ENCODE peak calls at places on chromosomes 3 and 15, in nine cellular contexts. T is pancreas, L is OCI-LY7, O is neural progenitor cell, J is adrenal gland, M is psoas muscle, Z is tibial artery, I is heart right ventricle, H is cardiac muscle cell. W is an unnamed sample. For H3K4me1 and H3K36me3, the result is how much of the 10 kb centered on the place peaks cover.

GRCh38 chr3:116059421-116060096 is 385.7 kb downstream of the LSAMP start:
- DNase-seq in T (no peak), O (peak), J (peak), H (peak), M (no peak), Z (no peak), I (no peak), L (no peak), W (no peak)

GRCh38 chr15:69677403-69677802 is 224.8 kb downstream of the RPLP1 start:
- DNase-seq in O (no peak), L (no peak), I (no peak), J (no peak), T (no peak), H (no peak), M (no peak), Z (no peak), W (no peak)

GRCh38 chr3:172223870-172224269 is 184.5 kb downstream of the FNDC3B start:
- DNase-seq in O (no peak), Z (no peak), H (no peak), L (no peak), M (no peak), J (no peak), I (no peak), T (no peak), W (no peak)

GRCh38 chr3:189637755-189638154 is 6.6 kb downstream of the TP63 start:
- DNase-seq in L (no peak), M (no peak), J (no peak), Z (no peak), T (no peak), H (no peak), I (no peak), O (no peak), W (no peak)

GRCh38 chr3:120642368-120642948 is 39.6 kb downstream of the HGD start:
- DNase-seq in M (no peak), H (peak), O (no peak), T (no peak), I (no peak), Z (no peak), L (no peak), J (no peak), W (no peak)

GRCh38 chr15:33243869-33244268 is 49.4 kb upstream of the FMN1 start:
- DNase-seq in Z (no peak), J (no peak), M (no peak), L (no peak), H (peak), O (no peak), T (no peak), I (no peak), W (no peak)

GRCh38 chr3:114364806-114365205 is 71.0 kb downstream of the TIGIT start:
- DNase-seq in O (peak), Z (no peak), I (no peak), M (no peak), H (no peak), L (no peak), T (no peak), J (no peak), W (no peak)

GRCh38 chr3:25493786-25494185 is 65.7 kb downstream of the RARB start:
- DNase-seq in H (peak), Z (no peak), O (no peak), L (no peak), T (no peak), I (no peak), J (no peak), M (no peak), W (no peak)

GRCh38 chr3:42547401-42547945 is 34.3 kb downstream of the SEC22C start:
- DNase-seq in J (peak), I (peak), O (peak), Z (peak), M (peak), L (peak), T (peak), H (peak), W (peak)

GRCh38 chr3:150457996-150458395 is 49.9 kb downstream of the TSC22D2 start:
- DNase-seq in H (peak), O (no peak), Z (no peak), T (no peak), M (no peak), J (no peak), L (no peak), I (no peak), W (no peak)

GRCh38 chr15:42493694-42494093 is 1.7 kb upstream of the SNAP23 start:
- DNase-seq in L (peak), J (no peak), O (no peak), T (no peak), H (no peak), I (no peak), M (no peak), Z (no peak), W (no peak)

GRCh38 chr15:42490743-42491539 is at the start of gene ZNF106:
- DNase-seq in I (peak), J (peak), Z (peak), T (peak), H (peak), L (peak), O (peak), M (peak), W (peak)

GRCh38 chr15:42491540-42492225 is 742 bp upstream of the ZNF106 start:
- DNase-seq in H (peak), M (no peak), T (no peak), Z (no peak), O (no peak), I (no peak), L (no peak), J (no peak), W (no peak)

GRCh38 chr15:42494998-42495360 is 455 bp upstream of the SNAP23 start:
- DNase-seq in I (no peak), Z (peak), O (peak), M (no peak), H (peak), J (peak), L (no peak), T (no peak), W (no peak)

DNA sequence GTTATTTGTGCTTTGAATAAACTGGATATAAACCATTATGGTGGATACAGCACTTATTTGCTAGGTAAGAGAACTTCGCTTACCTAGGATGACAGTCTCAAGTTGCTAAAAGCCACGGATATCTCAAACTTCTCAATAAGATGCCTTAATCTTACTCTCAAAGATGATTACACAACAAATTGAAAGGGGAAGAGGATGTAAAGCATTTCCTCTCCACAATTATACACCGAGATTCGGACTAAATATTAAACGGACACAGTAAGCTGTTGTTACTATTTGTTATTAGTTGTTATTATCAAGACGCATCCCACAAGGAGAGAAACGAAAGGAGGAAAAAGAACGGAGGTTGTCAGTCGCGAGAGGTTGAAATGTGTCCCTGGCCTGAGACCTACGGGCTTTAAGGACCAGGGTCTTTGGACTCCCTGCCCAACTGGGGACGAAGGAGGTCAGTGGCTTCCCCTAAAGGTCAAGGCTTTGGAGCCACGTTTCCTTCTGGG is 647 bp downstream of the ZNF106 start:
- DNase-seq in T (no peak), O (no peak), M (no peak), H (no peak), I (no peak), J (no peak), L (peak), Z (no peak), W (no peak)
- H3K4me1 ChIP-seq in T (under half), O (under half), M (under half), H (under half), I (under half), J (under half), L (under half), Z (under half), W (half or more)

GRCh38 chr15:41474436-41474835 is 19.2 kb upstream of the ITPKA start:
- DNase-seq in J (no peak), H (no peak), I (no peak), Z (no peak), L (no peak), M (no peak), O (no peak), T (no peak), W (no peak)
- H3K36me3 ChIP-seq in J (under half), H (half or more), I (under half), Z (half or more), L (half or more), M (under half), O (under half), T (under half), W (half or more)

DNA sequence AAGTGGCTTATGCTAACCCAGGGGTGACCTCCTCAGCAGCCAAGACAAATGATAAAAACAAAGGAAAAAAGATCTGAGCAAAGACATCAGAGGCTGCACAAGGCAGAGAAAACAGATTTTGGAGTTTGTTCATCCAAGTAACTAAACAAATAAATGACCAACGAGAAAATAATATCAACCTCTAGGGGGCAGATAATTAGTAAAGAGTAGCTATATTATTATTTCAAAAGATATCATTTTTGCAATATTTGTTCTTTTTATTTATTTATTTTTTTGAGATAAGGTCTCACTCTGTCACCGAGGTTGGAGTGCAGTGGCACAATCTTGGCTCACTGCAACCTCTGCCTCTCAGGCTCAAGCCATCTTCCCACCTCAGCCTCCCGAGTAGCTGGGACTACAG is 101.8 kb downstream of the PCCB start:
- DNase-seq in M (no peak), L (no peak), J (no peak), H (no peak), T (no peak), I (no peak), Z (no peak), O (peak), W (no peak)
- TF ChIP-seq CTCF in M (no peak), L (peak), J (no peak), H (peak), T (no peak), I (peak), Z (no peak), O (peak), W (no peak)

DNA sequence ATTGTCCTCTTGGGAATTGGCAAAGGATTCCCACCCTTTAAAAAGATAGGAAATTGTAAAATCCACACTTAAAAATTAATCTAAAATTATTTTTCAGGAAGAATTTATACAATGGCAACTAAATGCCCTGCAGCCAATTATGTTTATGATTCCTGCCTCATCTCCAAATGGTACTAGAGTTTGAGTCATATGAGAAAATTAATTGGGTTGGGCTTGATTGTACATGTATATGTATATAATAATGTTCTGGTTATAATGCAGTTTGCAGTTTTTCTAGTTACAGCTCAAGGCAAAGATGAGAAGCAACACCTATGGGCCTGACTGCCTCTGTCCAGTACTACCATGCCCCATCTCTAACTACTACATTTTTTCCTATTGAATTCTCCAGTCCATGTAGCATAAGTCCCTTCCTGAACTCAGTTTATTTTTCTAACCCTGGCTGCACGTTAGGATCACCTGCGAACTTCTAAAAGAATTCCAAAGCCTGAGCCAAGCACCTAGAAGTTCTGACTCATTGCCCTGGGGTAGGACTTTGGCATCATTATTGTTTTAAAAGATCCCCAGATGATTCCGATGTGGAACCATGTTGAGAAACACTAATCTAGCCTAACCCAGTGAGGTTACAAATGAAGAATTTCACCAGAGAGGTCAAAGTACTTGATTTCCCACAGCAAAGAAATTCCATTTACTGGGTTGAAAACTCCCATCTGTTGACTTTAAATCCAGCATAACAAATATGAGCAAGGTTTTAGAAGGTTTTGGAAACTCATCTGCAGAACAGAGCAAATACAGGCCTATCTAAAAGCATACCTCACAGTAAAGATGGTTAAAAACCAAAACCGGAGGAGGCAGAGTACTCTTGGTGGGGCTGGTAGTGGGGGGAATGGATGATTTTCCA is 19.4 kb downstream of the TGFBR2 start:
- DNase-seq in L (no peak), I (no peak), O (no peak), H (peak), T (no peak), Z (no peak), J (no peak), M (no peak), W (no peak)
- H3K4me1 ChIP-seq in L (half or more), I (half or more), O (under half), H (under half), T (under half), Z (under half), J (under half), M (half or more), W (half or more)

W was measured in upper lobe of left lung.